ENCODE peak calls at places on chromosomes 4 and X, in nine cellular contexts. M, S, P, V, D, O, U, H and Y are unnamed samples.

GRCh38 chr4:87007345-87008181 is 72.8 kb downstream of the AFF1 start:
- DNase-seq in M (no peak), S (peak), P (peak), V (no peak), D (peak), O (peak), U (peak), H (peak), Y (no peak)

GRCh38 chr4:9996319-9997110 is 24.8 kb downstream of the SLC2A9 start:
- DNase-seq in M (no peak), S (no peak), P (no peak), V (peak), D (no peak), O (no peak), U (no peak), H (peak), Y (no peak)

GRCh38 chr4:113537183-113537977 is 224.2 kb downstream of the CAMK2D start:
- DNase-seq in M (no peak), S (no peak), P (peak), V (no peak), D (no peak), O (no peak), U (no peak), H (no peak), Y (no peak)

GRCh38 chr4:78293348-78293747 is 236.2 kb downstream of the FRAS1 start:
- DNase-seq in M (peak), S (no peak), P (peak), V (peak), D (no peak), O (peak), U (no peak), H (no peak), Y (no peak)

GRCh38 chrX:120315776-120316175 is 4.5 kb upstream of the TMEM255A start:
- DNase-seq in M (no peak), S (no peak), P (no peak), V (no peak), D (no peak), O (no peak), U (no peak), H (no peak), Y (no peak)

GRCh38 chr4:128703948-128704347 is 105.6 kb upstream of the JADE1 start:
- DNase-seq in M (no peak), S (no peak), P (no peak), V (no peak), D (no peak), O (no peak), U (no peak), H (no peak), Y (no peak)

GRCh38 chr4:40337081-40337480 is 1.9 kb downstream of the CHRNA9 start:
- DNase-seq in M (no peak), S (no peak), P (no peak), V (no peak), D (no peak), O (no peak), U (no peak), H (no peak), Y (no peak)

GRCh38 chr4:3468154-3468553 is 5.0 kb downstream of the DOK7 start:
- DNase-seq in M (no peak), S (peak), P (no peak), V (no peak), D (no peak), O (no peak), U (no peak), H (no peak), Y (no peak)

GRCh38 chrX:38654302-38654701 is 93.0 kb downstream of the TSPAN7 start:
- DNase-seq in M (no peak), S (peak), P (peak), V (peak), D (no peak), O (no peak), U (peak), H (no peak), Y (no peak)

GRCh38 chr4:18247189-18247588 is 225.6 kb upstream of the LCORL start:
- DNase-seq in M (no peak), S (no peak), P (no peak), V (no peak), D (no peak), O (no peak), U (peak), H (no peak), Y (no peak)

GRCh38 chrX:139803224-139803623 is 95.3 kb upstream of the MCF2 start:
- DNase-seq in M (no peak), S (no peak), P (no peak), V (no peak), D (no peak), O (no peak), U (no peak), H (no peak), Y (no peak)

GRCh38 chr4:78165758-78166157 is 108.6 kb downstream of the FRAS1 start:
- DNase-seq in M (no peak), S (no peak), P (no peak), V (no peak), D (no peak), O (no peak), U (no peak), H (no peak), Y (no peak)

GRCh38 chr4:87855540-87855939 is 22.8 kb downstream of the MEPE start:
- DNase-seq in M (no peak), S (no peak), P (no peak), V (no peak), D (no peak), O (no peak), U (no peak), H (no peak), Y (no peak)

GRCh38 chr4:91963489-91963888 is 340.3 kb upstream of the GRID2 start:
- DNase-seq in M (no peak), S (no peak), P (peak), V (no peak), D (no peak), O (no peak), U (no peak), H (no peak), Y (no peak)

GRCh38 chrX:120308959-120309872 is 2.0 kb downstream of the TMEM255A start:
- DNase-seq in M (no peak), S (peak), P (peak), V (peak), D (peak), O (peak), U (peak), H (peak), Y (no peak)

GRCh38 chr4:41160010-41160789 is 54.1 kb downstream of the APBB2 start:
- DNase-seq in M (no peak), S (no peak), P (peak), V (peak), D (peak), O (no peak), U (no peak), H (no peak), Y (no peak)

GRCh38 chr4:147117400-147117799 is 171.7 kb upstream of the TTC29 start:
- DNase-seq in M (no peak), S (no peak), P (peak), V (no peak), D (no peak), O (no peak), U (no peak), H (peak), Y (no peak)

GRCh38 chrX:74351760-74352159 is 47.8 kb downstream of the ZCCHC13 start:
- DNase-seq in M (no peak), S (no peak), P (peak), V (peak), D (no peak), O (no peak), U (no peak), H (no peak), Y (no peak)

GRCh38 chrX:154458954-154459829 is 1.1 kb downstream of the PLXNA3 start:
- DNase-seq in M (no peak), S (peak), P (no peak), V (no peak), D (no peak), O (no peak), U (peak), H (peak), Y (no peak)

GRCh38 chrX:35046646-35047231 is 104.1 kb downstream of the FAM47B start:
- DNase-seq in M (no peak), S (no peak), P (no peak), V (no peak), D (no peak), O (no peak), U (no peak), H (no peak), Y (no peak)

GRCh38 chr4:78781086-78781630 is 5.0 kb downstream of the BMP2K start:
- DNase-seq in M (no peak), S (no peak), P (no peak), V (no peak), D (no peak), O (no peak), U (no peak), H (no peak), Y (no peak)

GRCh38 chr4:80229128-80229527 is 31.8 kb downstream of the PRDM8 start:
- DNase-seq in M (no peak), S (no peak), P (no peak), V (no peak), D (no peak), O (no peak), U (no peak), H (no peak), Y (no peak)

GRCh38 chrX:68669872-68670271 is 22.4 kb downstream of the STARD8 start:
- DNase-seq in M (no peak), S (no peak), P (no peak), V (peak), D (no peak), O (no peak), U (no peak), H (no peak), Y (no peak)

GRCh38 chr4:44016582-44017421 is 431.8 kb downstream of the KCTD8 start:
- DNase-seq in M (no peak), S (peak), P (no peak), V (peak), D (no peak), O (no peak), U (no peak), H (no peak), Y (no peak)

GRCh38 chr4:122227202-122227601 is 75.1 kb downstream of the BLTP1 start:
- DNase-seq in M (no peak), S (no peak), P (no peak), V (no peak), D (no peak), O (no peak), U (no peak), H (no peak), Y (no peak)

GRCh38 chr4:156815717-156816319 is 155.8 kb downstream of the PDGFC start:
- DNase-seq in M (no peak), S (no peak), P (no peak), V (no peak), D (no peak), O (no peak), U (no peak), H (no peak), Y (no peak)

GRCh38 chr4:17068885-17069284 is 170.4 kb upstream of the LDB2 start:
- DNase-seq in M (no peak), S (no peak), P (peak), V (no peak), D (peak), O (peak), U (no peak), H (no peak), Y (peak)

GRCh38 chr4:119035941-119036737 is 99.5 kb upstream of the MYOZ2 start:
- DNase-seq in M (no peak), S (no peak), P (no peak), V (peak), D (no peak), O (no peak), U (no peak), H (no peak), Y (no peak)

GRCh38 chr4:127364911-127365310 is 267.8 kb upstream of the INTU start:
- DNase-seq in M (no peak), S (no peak), P (no peak), V (no peak), D (no peak), O (no peak), U (no peak), H (no peak), Y (no peak)

GRCh38 chrX:92247076-92247475 is 467.9 kb downstream of the PCDH11X start:
- DNase-seq in M (no peak), S (no peak), P (no peak), V (no peak), D (no peak), O (no peak), U (no peak), H (no peak), Y (no peak)

GRCh38 chr4:142144813-142145212 is 508.4 kb downstream of the IL15 start:
- DNase-seq in M (no peak), S (no peak), P (no peak), V (no peak), D (no peak), O (no peak), U (no peak), H (no peak), Y (no peak)

GRCh38 chr4:159107203-159107921 is 4.5 kb downstream of the RAPGEF2 start:
- DNase-seq in M (no peak), S (no peak), P (no peak), V (peak), D (no peak), O (no peak), U (no peak), H (no peak), Y (no peak)
- TF ChIP-seq CTCF in M (no peak), S (no peak), P (no peak), V (no peak), D (no peak), O (no peak), U (no peak), H (no peak), Y (no peak)

GRCh38 chr4:8202108-8202507 is 3.0 kb downstream of the SH3TC1 start:
- DNase-seq in M (no peak), S (no peak), P (no peak), V (no peak), D (no peak), O (no peak), U (peak), H (no peak), Y (no peak)

GRCh38 chr4:8204576-8205227 is 5.6 kb downstream of the SH3TC1 start:
- DNase-seq in M (no peak), S (no peak), P (no peak), V (no peak), D (no peak), O (no peak), U (no peak), H (no peak), Y (no peak)

GRCh38 chr4:8203817-8204216 is 4.7 kb downstream of the SH3TC1 start:
- DNase-seq in M (no peak), S (no peak), P (no peak), V (no peak), D (no peak), O (no peak), U (no peak), H (no peak), Y (no peak)

GRCh38 chr4:8201341-8201781 is 2.3 kb downstream of the SH3TC1 start:
- DNase-seq in M (no peak), S (no peak), P (peak), V (no peak), D (no peak), O (no peak), U (peak), H (no peak), Y (no peak)

DNA sequence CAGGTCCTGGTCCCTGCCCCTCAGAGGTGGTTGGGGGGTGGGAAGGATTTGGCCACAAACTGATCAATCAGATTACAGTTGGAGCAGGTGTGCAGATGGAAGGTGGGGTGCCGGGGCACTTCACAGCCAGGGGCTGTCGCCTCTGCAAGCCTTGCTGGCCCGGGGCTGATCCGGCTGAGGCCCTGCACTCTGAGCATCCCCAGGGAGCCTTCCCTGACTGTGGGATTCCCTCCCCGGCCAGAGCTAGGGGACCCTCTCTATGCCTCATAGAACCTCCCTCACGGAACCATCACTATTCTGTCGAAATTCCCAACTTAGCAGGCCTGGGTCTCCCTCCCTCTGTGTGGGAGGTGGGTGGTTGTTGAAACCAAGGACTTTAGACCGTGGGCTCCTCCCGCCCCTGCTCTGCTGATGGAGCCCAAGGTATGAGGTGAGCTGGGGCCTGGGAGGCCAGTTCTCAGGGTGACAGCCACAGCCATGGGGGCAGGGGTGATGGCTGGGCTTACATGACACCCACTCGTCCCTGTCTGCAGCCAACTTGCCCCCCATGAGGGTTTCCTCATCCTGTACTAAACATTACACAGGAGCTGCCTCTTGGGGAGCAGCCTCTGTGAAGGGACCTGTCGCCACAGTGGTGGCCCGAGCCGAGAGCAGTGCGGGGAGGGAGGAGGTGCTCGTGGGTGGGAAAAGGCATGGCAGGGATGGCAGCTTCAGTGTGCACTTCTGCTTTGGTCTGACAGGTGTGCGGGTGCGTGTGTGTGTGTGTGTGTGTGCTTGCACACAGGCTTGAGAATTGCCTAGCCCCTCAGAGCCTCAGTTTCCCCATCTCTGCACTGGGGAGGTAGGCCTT is 3.7 kb downstream of the SH3TC1 start:
- DNase-seq in M (no peak), S (no peak), P (no peak), V (no peak), D (no peak), O (no peak), U (peak), H (no peak), Y (no peak)
- H3K4me3 ChIP-seq in M (no peak), S (no peak), P (no peak), V (no peak), D (no peak), O (no peak), U (peak), H (no peak), Y (no peak)

DNA sequence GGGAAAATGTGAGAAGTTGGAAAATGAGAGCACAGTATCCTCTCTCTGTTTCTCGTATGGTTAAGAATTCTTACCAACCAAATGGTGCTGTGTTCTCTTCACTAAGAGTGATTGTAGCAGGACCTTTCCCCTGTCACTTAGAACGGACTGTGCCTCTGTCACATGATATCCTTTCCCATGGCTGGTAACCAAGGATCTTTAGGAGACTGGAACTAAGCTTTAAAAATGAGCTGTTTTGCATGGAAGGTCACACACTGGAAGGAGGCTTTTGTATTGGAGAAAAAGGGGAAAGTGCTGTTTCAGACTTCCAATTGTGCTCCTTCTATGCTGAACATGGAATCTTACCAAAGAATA is 148.5 kb downstream of the SLC4A4 start:
- DNase-seq in M (no peak), S (peak), P (no peak), V (no peak), D (no peak), O (no peak), U (no peak), H (no peak), Y (no peak)
- TF ChIP-seq CTCF in M (no peak), S (no peak), P (no peak), V (no peak), D (no peak), O (no peak), U (no peak), H (no peak), Y (no peak)

DNA sequence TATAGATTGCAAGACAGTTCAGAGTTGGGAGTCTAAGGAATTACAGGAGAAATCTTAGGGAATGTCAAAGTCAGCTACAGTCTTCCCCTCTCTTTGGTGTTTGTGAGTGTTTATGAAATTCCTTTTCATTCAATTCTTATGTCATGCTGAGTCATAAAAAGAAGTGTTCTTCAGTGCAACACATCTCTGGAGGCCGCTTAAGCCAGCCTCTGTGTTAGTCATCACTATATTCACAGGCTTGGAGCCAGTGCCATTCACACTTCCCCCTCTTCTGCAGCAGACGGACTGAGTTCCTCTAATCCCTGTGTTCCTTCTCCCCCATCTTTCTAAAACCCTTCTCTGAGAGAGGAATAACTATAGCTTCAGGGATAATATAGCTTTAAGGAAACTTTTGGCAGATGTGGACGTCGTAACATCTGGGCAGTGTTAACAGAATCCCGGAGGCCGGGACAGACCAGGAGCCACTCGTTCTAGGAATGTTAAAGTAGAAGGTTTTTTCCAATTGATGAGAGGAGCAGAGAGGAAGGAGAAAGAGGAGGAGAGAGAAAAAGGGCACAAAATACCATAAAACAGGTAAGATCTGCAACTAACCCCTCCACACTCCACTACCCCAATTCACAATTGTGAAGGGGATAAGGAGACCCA is at the start of gene SRPX2:
- DNase-seq in M (peak), S (no peak), P (peak), V (peak), D (no peak), O (peak), U (no peak), H (peak), Y (peak)
- H3K4me3 ChIP-seq in M (peak), S (no peak), P (peak), V (peak), D (peak), O (peak), U (no peak), H (no peak), Y (peak)

GRCh38 chr4:93199492-93199891 is 629.1 kb upstream of the ATOH1 start:
- DNase-seq in M (peak), S (peak), P (peak), V (peak), D (no peak), O (no peak), U (peak), H (no peak), Y (peak)
- TF ChIP-seq CTCF in M (peak), S (peak), P (peak), V (peak), D (no peak), O (peak), U (peak), H (no peak), Y (peak)